ENCODE peak calls at places on chromosome X, in nine cellular contexts. One of them, this sample, is unnamed.

GRCh38 chrX:78333521-78333920 is 6.1 kb upstream of the CYSLTR1 start:
- DNase-seq in GM19239: no peak
- DNase-seq in AG04450: no peak
- DNase-seq in left colon: no peak
- DNase-seq in prostate gland: peak; percentile 7
- DNase-seq in astrocyte of the spinal cord: peak; percentile 1
- DNase-seq in BJ: no peak
- DNase-seq in left cardiac atrium: no peak
- DNase-seq in kidney glomerular epithelial cell: peak; percentile 26
- DNase-seq in this sample: peak; percentile 6

GRCh38 chrX:150202641-150203248 is 160.4 kb upstream of the MAMLD1 start:
- DNase-seq in kidney glomerular epithelial cell: no peak
- DNase-seq in left cardiac atrium: no peak
- DNase-seq in astrocyte of the spinal cord: no peak
- DNase-seq in left colon: no peak
- DNase-seq in AG04450: no peak
- DNase-seq in BJ: peak; percentile 19
- DNase-seq in prostate gland: no peak
- DNase-seq in GM19239: no peak
- DNase-seq in this sample: no peak

GRCh38 chrX:113675278-113675677 is 834.6 kb upstream of the AMOT start:
- DNase-seq in BJ: no peak
- DNase-seq in left cardiac atrium: no peak
- DNase-seq in kidney glomerular epithelial cell: no peak
- DNase-seq in AG04450: no peak
- DNase-seq in left colon: no peak
- DNase-seq in prostate gland: no peak
- DNase-seq in astrocyte of the spinal cord: no peak
- DNase-seq in GM19239: no peak
- DNase-seq in this sample: no peak

GRCh38 chrX:123648028-123648810 is 84.6 kb downstream of the THOC2 start:
- DNase-seq in left colon: peak; percentile 23
- DNase-seq in BJ: no peak
- DNase-seq in kidney glomerular epithelial cell: peak; percentile 45
- DNase-seq in GM19239: no peak
- DNase-seq in AG04450: peak; percentile 42
- DNase-seq in prostate gland: peak; percentile 5
- DNase-seq in astrocyte of the spinal cord: peak; percentile 78
- DNase-seq in left cardiac atrium: peak; percentile 21
- DNase-seq in this sample: no peak

GRCh38 chrX:154717824-154718223 is 33.1 kb downstream of the GAB3 start:
- DNase-seq in BJ: no peak
- DNase-seq in prostate gland: no peak
- DNase-seq in left colon: peak; percentile 16
- DNase-seq in kidney glomerular epithelial cell: no peak
- DNase-seq in AG04450: no peak
- DNase-seq in astrocyte of the spinal cord: peak; percentile 71
- DNase-seq in GM19239: no peak
- DNase-seq in left cardiac atrium: no peak
- DNase-seq in this sample: peak; percentile 8

GRCh38 chrX:19798423-19798822 is 89.0 kb downstream of the SH3KBP1 start:
- DNase-seq in left cardiac atrium: no peak
- DNase-seq in BJ: no peak
- DNase-seq in astrocyte of the spinal cord: no peak
- DNase-seq in prostate gland: no peak
- DNase-seq in kidney glomerular epithelial cell: no peak
- DNase-seq in GM19239: no peak
- DNase-seq in AG04450: no peak
- DNase-seq in left colon: no peak
- DNase-seq in this sample: peak; percentile 12

GRCh38 chrX:13569479-13570244 is at the start of gene EGFL6:
- DNase-seq in kidney glomerular epithelial cell: no peak
- DNase-seq in left colon: no peak
- DNase-seq in prostate gland: no peak
- DNase-seq in astrocyte of the spinal cord: no peak
- DNase-seq in BJ: no peak
- DNase-seq in AG04450: no peak
- DNase-seq in GM19239: no peak
- DNase-seq in left cardiac atrium: no peak
- DNase-seq in this sample: no peak

GRCh38 chrX:77009691-77010090 is 437.5 kb upstream of the FGF16 start:
- DNase-seq in kidney glomerular epithelial cell: no peak
- DNase-seq in prostate gland: no peak
- DNase-seq in BJ: no peak
- DNase-seq in GM19239: no peak
- DNase-seq in astrocyte of the spinal cord: peak; percentile 82
- DNase-seq in AG04450: no peak
- DNase-seq in left cardiac atrium: no peak
- DNase-seq in left colon: no peak
- DNase-seq in this sample: no peak

GRCh38 chrX:130120746-130121504 is 10.6 kb upstream of the ELF4 start:
- DNase-seq in BJ: no peak
- DNase-seq in AG04450: no peak
- DNase-seq in prostate gland: peak; percentile 59
- DNase-seq in astrocyte of the spinal cord: peak; percentile 71
- DNase-seq in left colon: peak; percentile 74
- DNase-seq in GM19239: peak; percentile 56
- DNase-seq in left cardiac atrium: peak; percentile 80
- DNase-seq in kidney glomerular epithelial cell: peak; percentile 18
- DNase-seq in this sample: peak; percentile 52

GRCh38 chrX:41236629-41237028 is 97.3 kb upstream of the DDX3X start:
- DNase-seq in left colon: no peak
- DNase-seq in AG04450: no peak
- DNase-seq in GM19239: peak; percentile 29
- DNase-seq in left cardiac atrium: no peak
- DNase-seq in kidney glomerular epithelial cell: no peak
- DNase-seq in prostate gland: no peak
- DNase-seq in astrocyte of the spinal cord: no peak
- DNase-seq in BJ: no peak
- DNase-seq in this sample: no peak

GRCh38 chrX:1411331-1411730 is 19.4 kb upstream of the SLC25A6 start:
- DNase-seq in kidney glomerular epithelial cell: no peak
- DNase-seq in left colon: no peak
- DNase-seq in left cardiac atrium: no peak
- DNase-seq in astrocyte of the spinal cord: no peak
- DNase-seq in AG04450: no peak
- DNase-seq in GM19239: no peak
- DNase-seq in BJ: no peak
- DNase-seq in prostate gland: no peak
- DNase-seq in this sample: no peak

This sample was measured in effector CD4-positive, alpha-beta T cell.